ENCODE peak calls at places on chromosome 5, in four cellular contexts. One of them, this sample, is unnamed.

GRCh38 chr5:131142970-131143617 is 22.0 kb downstream of the HINT1 start:
- DNase-seq in K562: no peak
- DNase-seq in GM12878: no peak
- DNase-seq in H1: no peak
- DNase-seq in this sample: no peak

GRCh38 chr5:133685402-133686018 is 73.2 kb upstream of the FSTL4 start:
- DNase-seq in K562: no peak
- DNase-seq in H1: no peak
- DNase-seq in GM12878: no peak
- DNase-seq in this sample: no peak

GRCh38 chr5:132104561-132104960 is 31.0 kb downstream of the CSF2 start:
- DNase-seq in GM12878: no peak
- DNase-seq in H1: no peak
- DNase-seq in K562: no peak
- DNase-seq in this sample: no peak

GRCh38 chr5:131999471-131999931 is 12.0 kb downstream of the ACSL6 start:
- DNase-seq in K562: no peak
- DNase-seq in H1: no peak
- DNase-seq in GM12878: no peak
- DNase-seq in this sample: no peak

GRCh38 chr5:6496636-6497035 is 48.0 kb downstream of the UBE2QL1 start:
- DNase-seq in H1: no peak
- DNase-seq in K562: no peak
- DNase-seq in GM12878: no peak
- DNase-seq in this sample: no peak

GRCh38 chr5:96952946-96953730 is 17.3 kb downstream of the LNPEP start:
- DNase-seq in GM12878: no peak
- DNase-seq in H1: no peak
- DNase-seq in K562: no peak
- DNase-seq in this sample: no peak

GRCh38 chr5:17723876-17724275 is 89.6 kb downstream of the TAF11L14 start:
- DNase-seq in H1: no peak
- DNase-seq in GM12878: no peak
- DNase-seq in K562: no peak
- DNase-seq in this sample: no peak

GRCh38 chr5:92687793-92688467 is 893.1 kb downstream of the NR2F1-AS1 start:
- DNase-seq in H1: peak
- DNase-seq in GM12878: no peak
- DNase-seq in K562: no peak
- DNase-seq in this sample: peak

GRCh38 chr5:44546283-44546682 is 157.1 kb upstream of the FGF10 start:
- DNase-seq in K562: no peak
- DNase-seq in H1: no peak
- DNase-seq in GM12878: no peak
- DNase-seq in this sample: no peak

GRCh38 chr5:43523662-43524072 is 8.7 kb upstream of the C5orf34 start:
- DNase-seq in H1: no peak
- DNase-seq in GM12878: no peak
- DNase-seq in K562: no peak
- DNase-seq in this sample: no peak

GRCh38 chr5:39057745-39058144 is 16.5 kb downstream of the RICTOR start:
- DNase-seq in K562: no peak
- DNase-seq in GM12878: no peak
- DNase-seq in H1: no peak
- DNase-seq in this sample: no peak

GRCh38 chr5:16931334-16932110 is 4.6 kb downstream of the MYO10 start:
- DNase-seq in GM12878: no peak
- DNase-seq in H1: no peak
- DNase-seq in K562: no peak
- DNase-seq in this sample: no peak

GRCh38 chr5:56552612-56553268 is 262.6 kb upstream of the MAP3K1 start:
- DNase-seq in K562: no peak
- DNase-seq in GM12878: no peak
- DNase-seq in H1: no peak
- DNase-seq in this sample: no peak

GRCh38 chr5:159178978-159179377 is 30.4 kb downstream of the RNF145 start:
- DNase-seq in H1: no peak
- DNase-seq in GM12878: peak
- DNase-seq in K562: peak
- DNase-seq in this sample: peak

GRCh38 chr5:151072234-151073025 is 8.4 kb downstream of the TNIP1 start:
- DNase-seq in K562: no peak
- DNase-seq in H1: no peak
- DNase-seq in GM12878: no peak
- DNase-seq in this sample: no peak

GRCh38 chr5:56564451-56565223 is 250.7 kb upstream of the MAP3K1 start:
- DNase-seq in GM12878: no peak
- DNase-seq in K562: no peak
- DNase-seq in H1: no peak
- DNase-seq in this sample: peak

GRCh38 chr5:143201589-143201988 is 201.9 kb downstream of the NR3C1 start:
- DNase-seq in H1: no peak
- DNase-seq in GM12878: no peak
- DNase-seq in K562: no peak
- DNase-seq in this sample: peak

GRCh38 chr5:45692481-45692880 is 3.7 kb downstream of the HCN1 start:
- DNase-seq in K562: no peak
- DNase-seq in GM12878: no peak
- DNase-seq in H1: no peak
- DNase-seq in this sample: no peak

GRCh38 chr5:112419596-112420110 is 576 bp upstream of the EPB41L4A start:
- DNase-seq in K562: peak
- DNase-seq in GM12878: no peak
- DNase-seq in H1: no peak
- DNase-seq in this sample: no peak

GRCh38 chr5:159807586-159807985 is 108.7 kb upstream of the ADRA1B start:
- DNase-seq in GM12878: no peak
- DNase-seq in K562: no peak
- DNase-seq in H1: no peak
- DNase-seq in this sample: no peak

DNA sequence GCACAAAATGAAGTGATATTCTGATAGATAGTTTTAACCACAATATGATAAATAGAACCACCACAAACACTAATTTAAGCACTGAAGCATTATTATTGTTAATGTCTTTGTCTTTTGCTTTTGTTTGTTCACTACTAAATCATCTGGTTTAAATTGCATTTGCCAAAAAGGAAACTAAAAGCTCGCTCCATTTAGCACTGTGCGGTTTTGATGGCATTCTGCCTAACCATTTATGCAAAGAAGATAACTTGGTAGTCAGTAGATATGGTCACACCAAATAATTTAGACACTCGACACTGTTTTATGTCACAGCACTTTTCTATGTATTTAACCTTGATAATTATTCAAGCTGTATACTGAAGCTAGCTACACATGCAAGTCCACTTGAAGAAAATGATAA is 849.8 kb upstream of the CDH6 start:
- DNase-seq in H1: no peak
- DNase-seq in K562: no peak
- DNase-seq in GM12878: no peak
- DNase-seq in this sample: no peak
- TF ChIP-seq SIN3A in H1: no peak
- TF ChIP-seq SIN3A in K562: no peak
- TF ChIP-seq SIN3A in GM12878: no peak
- TF ChIP-seq SIN3A in this sample: no peak

GRCh38 chr5:1634337-1634661 is 110.5 kb upstream of the LPCAT1 start:
- DNase-seq in K562: peak
- DNase-seq in GM12878: no peak
- DNase-seq in H1: no peak
- DNase-seq in this sample: no peak

GRCh38 chr5:1637639-1638481 is 114.1 kb upstream of the LPCAT1 start:
- DNase-seq in H1: no peak
- DNase-seq in GM12878: no peak
- DNase-seq in K562: no peak
- DNase-seq in this sample: no peak

GRCh38 chr5:1636981-1637638 is 113.3 kb upstream of the LPCAT1 start:
- DNase-seq in H1: no peak
- DNase-seq in K562: no peak
- DNase-seq in GM12878: no peak
- DNase-seq in this sample: no peak

GRCh38 chr5:1638658-1639400 is 115.1 kb upstream of the LPCAT1 start:
- DNase-seq in K562: no peak
- DNase-seq in H1: no peak
- DNase-seq in GM12878: no peak
- DNase-seq in this sample: no peak

GRCh38 chr5:1633605-1634336 is 110.0 kb upstream of the LPCAT1 start:
- DNase-seq in K562: peak
- DNase-seq in GM12878: peak
- DNase-seq in H1: peak
- DNase-seq in this sample: peak
- TF ChIP-seq BRCA1 in K562: no peak
- TF ChIP-seq BRCA1 in GM12878: no peak
- TF ChIP-seq BRCA1 in H1: no peak
- TF ChIP-seq BRCA1 in this sample: no peak

GRCh38 chr5:74947961-74948613 is 81.9 kb upstream of the FAM169A start:
- DNase-seq in H1: no peak
- DNase-seq in GM12878: no peak
- DNase-seq in K562: no peak
- DNase-seq in this sample: no peak

GRCh38 chr5:74943905-74944304 is 77.7 kb upstream of the FAM169A start:
- DNase-seq in GM12878: no peak
- DNase-seq in H1: no peak
- DNase-seq in K562: no peak
- DNase-seq in this sample: no peak

GRCh38 chr5:74946471-74946870 is 80.3 kb upstream of the FAM169A start:
- DNase-seq in GM12878: no peak
- DNase-seq in K562: no peak
- DNase-seq in H1: no peak
- DNase-seq in this sample: peak

GRCh38 chr5:74942622-74943286 is 76.6 kb upstream of the FAM169A start:
- DNase-seq in GM12878: no peak
- DNase-seq in H1: no peak
- DNase-seq in K562: no peak
- DNase-seq in this sample: no peak

GRCh38 chr5:74945561-74946165 is 79.5 kb upstream of the FAM169A start:
- DNase-seq in K562: no peak
- DNase-seq in GM12878: peak
- DNase-seq in H1: no peak
- DNase-seq in this sample: no peak
- TF ChIP-seq CBX5 in K562: no peak
- TF ChIP-seq CBX5 in GM12878: no peak
- TF ChIP-seq CBX5 in H1: no peak
- TF ChIP-seq CBX5 in this sample: no peak

GRCh38 chr5:94199566-94199965 is 418.8 kb downstream of the KIAA0825 start:
- DNase-seq in H1: no peak
- DNase-seq in GM12878: no peak
- DNase-seq in K562: no peak
- DNase-seq in this sample: no peak
- TF ChIP-seq SIN3A in H1: no peak
- TF ChIP-seq SIN3A in GM12878: no peak
- TF ChIP-seq SIN3A in K562: no peak
- TF ChIP-seq SIN3A in this sample: no peak

DNA sequence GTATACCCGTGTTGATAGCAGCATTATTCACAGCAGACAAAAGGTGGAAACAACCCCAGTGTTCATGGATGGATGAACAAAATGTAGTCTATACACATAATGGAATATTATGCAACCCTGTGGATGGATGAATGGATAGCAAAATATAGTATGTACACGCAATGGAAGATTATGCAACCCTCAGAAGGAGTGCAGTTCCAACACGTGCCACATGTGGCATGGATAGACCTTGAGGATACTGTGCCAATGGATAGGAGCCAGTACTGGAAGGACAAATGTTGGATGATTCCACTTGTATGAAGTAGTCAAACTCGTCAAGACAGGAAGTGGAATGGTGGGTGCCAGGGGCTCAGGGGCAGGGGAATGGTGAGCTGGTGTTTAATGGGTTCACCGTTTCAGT is 44.9 kb downstream of the PLEKHG4B start:
- DNase-seq in K562: no peak
- DNase-seq in H1: no peak
- DNase-seq in GM12878: no peak
- DNase-seq in this sample: no peak
- TF ChIP-seq BRCA1 in K562: no peak
- TF ChIP-seq BRCA1 in H1: no peak
- TF ChIP-seq BRCA1 in GM12878: no peak
- TF ChIP-seq BRCA1 in this sample: no peak

DNA sequence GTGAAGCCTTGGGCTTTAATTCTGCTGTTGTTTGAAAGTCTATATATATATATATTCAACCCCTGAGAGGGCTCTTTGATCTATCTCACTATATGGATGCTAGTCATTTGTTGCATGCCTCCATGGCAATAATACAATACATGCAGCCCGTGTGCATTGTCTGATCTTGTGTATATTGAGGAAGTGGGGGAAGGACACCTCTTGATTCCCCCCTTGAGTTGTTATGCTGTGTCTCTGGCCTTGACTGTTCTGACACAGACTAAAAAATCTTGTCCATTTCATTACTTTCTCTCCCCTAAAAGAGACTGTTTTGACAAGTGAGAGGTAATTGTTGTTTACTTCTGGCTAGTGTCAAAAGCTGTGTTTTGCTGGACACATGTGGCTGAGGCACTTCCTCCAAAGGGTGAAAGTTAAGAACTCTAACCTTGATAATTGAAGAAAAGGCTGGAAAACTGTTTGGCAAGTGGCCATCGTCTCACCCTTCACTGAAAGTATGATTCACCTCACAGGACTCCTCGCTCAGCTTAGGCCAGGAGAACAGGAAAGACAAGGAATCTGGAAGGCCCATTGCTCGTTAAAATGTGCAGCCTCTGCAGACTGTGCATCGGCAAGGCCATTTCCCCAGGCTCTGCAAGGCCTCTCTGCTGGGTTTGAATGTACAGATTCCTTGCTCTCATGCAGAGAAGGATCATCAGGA is 304.0 kb downstream of the PRELID2 start:
- DNase-seq in H1: no peak
- DNase-seq in K562: no peak
- DNase-seq in GM12878: no peak
- DNase-seq in this sample: no peak
- TF ChIP-seq CBX5 in H1: no peak
- TF ChIP-seq CBX5 in K562: no peak
- TF ChIP-seq CBX5 in GM12878: no peak
- TF ChIP-seq CBX5 in this sample: no peak